ENCODE peak calls at places on chromosomes 13 and 19, in five cellular contexts. S, M, Y, H and K are unnamed samples.

GRCh38 chr13:37485766-37486165 is 112.8 kb downstream of the POSTN start:
- DNase-seq in S (no peak), M (no peak), Y (no peak), H (no peak), K (no peak)

GRCh38 chr19:11378319-11379189 is 4.1 kb downstream of the SWSAP1 start:
- DNase-seq in S (no peak), M (peak), Y (peak), H (peak), K (no peak)

GRCh38 chr19:50333235-50333736 is 4.1 kb upstream of the KCNC3 start:
- DNase-seq in S (peak), M (peak), Y (peak), H (peak), K (peak)

GRCh38 chr13:23799945-23800344 is 89.3 kb downstream of the MIPEP start:
- DNase-seq in S (no peak), M (no peak), Y (no peak), H (no peak), K (no peak)

GRCh38 chr13:97235549-97236206 is 13.5 kb downstream of the MBNL2 start:
- DNase-seq in S (no peak), M (no peak), Y (no peak), H (no peak), K (no peak)

GRCh38 chr13:20128459-20128927 is 32.4 kb downstream of the GJA3 start:
- DNase-seq in S (no peak), M (peak), Y (no peak), H (no peak), K (no peak)

GRCh38 chr13:24050292-24050711 is 110.2 kb upstream of the SPATA13 start:
- DNase-seq in S (no peak), M (no peak), Y (no peak), H (peak), K (no peak)

GRCh38 chr13:113146750-113147149 is 11.7 kb upstream of the PROZ start:
- DNase-seq in S (no peak), M (no peak), Y (no peak), H (no peak), K (no peak)

GRCh38 chr19:46878613-46879375 is 18.0 kb downstream of the ARHGAP35 start:
- DNase-seq in S (no peak), M (no peak), Y (no peak), H (no peak), K (no peak)

GRCh38 chr13:27004866-27005265 is 166.7 kb downstream of the USP12 start:
- DNase-seq in S (no peak), M (no peak), Y (no peak), H (no peak), K (no peak)

GRCh38 chr13:110336681-110337080 is 29.6 kb downstream of the COL4A2 start:
- DNase-seq in S (no peak), M (no peak), Y (no peak), H (no peak), K (no peak)

GRCh38 chr13:28609936-28610335 is 49.0 kb upstream of the POMP start:
- DNase-seq in S (no peak), M (no peak), Y (no peak), H (no peak), K (no peak)

GRCh38 chr13:42905542-42905941 is 86.5 kb downstream of the EPSTI1 start:
- DNase-seq in S (no peak), M (no peak), Y (no peak), H (no peak), K (no peak)

GRCh38 chr19:45413497-45413896 is 7.1 kb downstream of the POLR1G start:
- DNase-seq in S (no peak), M (no peak), Y (no peak), H (no peak), K (no peak)

GRCh38 chr19:29521291-29522075 is 4.3 kb upstream of the VSTM2B start:
- DNase-seq in S (no peak), M (no peak), Y (no peak), H (no peak), K (no peak)

GRCh38 chr19:34282611-34283519 is 28.5 kb downstream of the GARRE1 start:
- DNase-seq in S (no peak), M (no peak), Y (no peak), H (peak), K (no peak)

GRCh38 chr13:99657848-99658265 is 156.6 kb downstream of the TM9SF2 start:
- DNase-seq in S (no peak), M (peak), Y (peak), H (no peak), K (no peak)

GRCh38 chr13:112740502-112741131 is 50.8 kb downstream of the ATP11A start:
- DNase-seq in S (no peak), M (peak), Y (no peak), H (no peak), K (no peak)

GRCh38 chr13:75467009-75467728 is 14.8 kb downstream of the TBC1D4 start:
- DNase-seq in S (no peak), M (no peak), Y (no peak), H (no peak), K (no peak)

GRCh38 chr13:111359930-111360329 is 39.5 kb downstream of the TEX29 start:
- DNase-seq in S (no peak), M (no peak), Y (no peak), H (no peak), K (no peak)

GRCh38 chr19:10603873-10604459 is 16.9 kb upstream of the AP1M2 start:
- DNase-seq in S (no peak), M (no peak), Y (no peak), H (no peak), K (no peak)

GRCh38 chr19:54429545-54430227 is 14.4 kb downstream of the TTYH1 start:
- DNase-seq in S (no peak), M (no peak), Y (no peak), H (no peak), K (no peak)

GRCh38 chr19:13139633-13140311 is 10.4 kb downstream of the STX10 start:
- DNase-seq in S (no peak), M (no peak), Y (no peak), H (no peak), K (no peak)

GRCh38 chr19:38274734-38275133 is 10.4 kb downstream of the SPINT2 start:
- DNase-seq in S (no peak), M (peak), Y (no peak), H (no peak), K (no peak)

GRCh38 chr19:8148088-8148409 is 1.3 kb downstream of the FBN3 start:
- DNase-seq in S (no peak), M (no peak), Y (no peak), H (no peak), K (no peak)

GRCh38 chr13:102993348-102993747 is 72.9 kb downstream of the SLC10A2 start:
- DNase-seq in S (no peak), M (no peak), Y (no peak), H (no peak), K (no peak)

GRCh38 chr19:17281391-17282304 is at the start of gene ANKLE1:
- DNase-seq in S (peak), M (peak), Y (no peak), H (no peak), K (no peak)

GRCh38 chr13:109773276-109773675 is 13.1 kb downstream of the IRS2 start:
- DNase-seq in S (no peak), M (no peak), Y (peak), H (peak), K (no peak)

GRCh38 chr13:89269737-89270136 is 1598.6 kb downstream of the SLITRK5 start:
- DNase-seq in S (no peak), M (no peak), Y (no peak), H (no peak), K (no peak)

GRCh38 chr19:5609881-5610280 is 12.7 kb downstream of the SAFB2 start:
- DNase-seq in S (no peak), M (no peak), Y (no peak), H (no peak), K (no peak)

GRCh38 chr19:5615756-5616327 is 6.7 kb downstream of the SAFB2 start:
- DNase-seq in S (no peak), M (no peak), Y (no peak), H (no peak), K (no peak)

GRCh38 chr19:5612891-5613290 is 9.7 kb downstream of the SAFB2 start:
- DNase-seq in S (no peak), M (no peak), Y (no peak), H (no peak), K (no peak)

GRCh38 chr19:5617080-5617479 is 5.5 kb downstream of the SAFB2 start:
- DNase-seq in S (no peak), M (no peak), Y (no peak), H (no peak), K (no peak)

DNA sequence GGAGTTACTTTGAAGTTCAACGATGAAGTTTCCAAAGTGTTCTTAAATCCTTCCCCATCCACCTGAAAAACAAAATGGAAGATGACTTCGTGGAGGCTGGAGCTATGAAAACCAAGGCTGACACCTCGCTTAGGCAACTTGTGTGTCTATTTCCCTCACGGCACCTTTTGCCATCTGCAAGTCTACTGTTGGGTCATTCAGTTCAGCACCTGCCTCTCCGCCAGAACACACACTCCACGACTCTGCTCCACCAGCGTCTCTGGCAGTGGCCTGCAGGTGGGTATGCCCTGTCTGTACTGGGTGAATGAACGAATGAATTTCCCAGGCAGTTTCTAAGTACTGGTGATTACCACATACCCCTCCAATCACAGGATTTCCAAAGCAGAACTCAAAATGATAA is 9.1 kb downstream of the SAFB2 start:
- DNase-seq in S (no peak), M (no peak), Y (no peak), H (no peak), K (no peak)
- H3K4me3 ChIP-seq in S (no peak), M (no peak), Y (no peak), H (no peak), K (no peak)

DNA sequence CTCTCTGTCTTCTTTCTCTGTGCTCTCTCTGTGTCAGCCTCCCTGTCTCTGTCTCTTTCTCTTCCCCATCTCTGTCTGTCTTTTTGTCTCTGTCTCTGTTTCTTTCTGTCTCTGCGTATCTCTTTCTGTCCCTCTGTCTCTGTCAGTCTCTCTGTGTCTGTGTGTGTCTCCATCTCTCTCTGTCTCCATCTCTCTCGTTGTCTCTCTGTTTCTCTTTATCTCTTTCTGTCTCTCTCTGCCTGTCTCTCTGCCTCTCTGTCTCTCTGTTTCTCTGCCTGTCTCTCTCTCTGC is 15.6 kb upstream of the TCF3 start:
- DNase-seq in S (no peak), M (no peak), Y (no peak), H (no peak), K (no peak)
- H3K4me3 ChIP-seq in S (no peak), M (no peak), Y (no peak), H (no peak), K (no peak)

GRCh38 chr19:1750343-1751021 is 2.8 kb upstream of the ONECUT3 start:
- DNase-seq in S (no peak), M (no peak), Y (no peak), H (no peak), K (no peak)
- H3K4me3 ChIP-seq in S (no peak), M (no peak), Y (no peak), H (no peak), K (no peak)

DNA sequence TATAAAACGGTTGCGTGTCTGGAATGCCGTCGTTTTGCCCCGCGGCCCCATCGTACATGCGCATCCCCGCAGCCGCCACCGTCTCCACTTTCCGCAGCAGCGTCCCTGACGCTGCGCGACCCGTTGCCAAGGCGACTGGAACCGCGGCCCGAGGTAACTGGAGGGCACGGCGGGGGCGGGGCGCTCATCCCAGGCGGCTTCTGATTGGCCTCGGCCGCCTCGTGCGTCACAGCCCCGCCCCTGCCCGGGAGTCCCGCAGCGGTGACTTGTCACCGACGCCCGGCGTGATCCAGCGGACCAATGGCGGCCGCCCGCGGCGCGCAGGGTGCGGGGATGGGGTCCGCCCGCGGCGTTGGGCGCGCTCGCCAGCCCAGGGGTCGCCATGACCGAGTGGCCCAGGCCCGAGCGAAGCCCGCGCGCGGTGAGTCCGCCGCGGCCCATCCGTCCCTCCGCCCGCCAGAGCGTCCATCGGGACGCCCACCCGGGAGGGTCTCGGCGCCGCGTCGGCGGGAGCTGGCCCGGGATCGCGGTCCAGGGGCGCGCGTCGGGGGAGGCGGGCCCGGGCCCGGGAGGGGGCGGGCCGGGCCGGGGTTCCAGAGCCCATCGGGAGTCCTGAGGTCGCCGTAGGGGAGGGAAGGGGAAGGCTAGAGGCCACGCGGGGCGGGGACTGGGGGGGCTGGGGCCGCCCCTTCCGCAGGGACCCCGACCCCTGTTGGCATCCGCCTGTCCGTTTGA is at the start of gene ZSCAN1:
- DNase-seq in S (no peak), M (peak), Y (no peak), H (peak), K (no peak)
- H3K4me3 ChIP-seq in S (peak), M (peak), Y (no peak), H (peak), K (peak)

DNA sequence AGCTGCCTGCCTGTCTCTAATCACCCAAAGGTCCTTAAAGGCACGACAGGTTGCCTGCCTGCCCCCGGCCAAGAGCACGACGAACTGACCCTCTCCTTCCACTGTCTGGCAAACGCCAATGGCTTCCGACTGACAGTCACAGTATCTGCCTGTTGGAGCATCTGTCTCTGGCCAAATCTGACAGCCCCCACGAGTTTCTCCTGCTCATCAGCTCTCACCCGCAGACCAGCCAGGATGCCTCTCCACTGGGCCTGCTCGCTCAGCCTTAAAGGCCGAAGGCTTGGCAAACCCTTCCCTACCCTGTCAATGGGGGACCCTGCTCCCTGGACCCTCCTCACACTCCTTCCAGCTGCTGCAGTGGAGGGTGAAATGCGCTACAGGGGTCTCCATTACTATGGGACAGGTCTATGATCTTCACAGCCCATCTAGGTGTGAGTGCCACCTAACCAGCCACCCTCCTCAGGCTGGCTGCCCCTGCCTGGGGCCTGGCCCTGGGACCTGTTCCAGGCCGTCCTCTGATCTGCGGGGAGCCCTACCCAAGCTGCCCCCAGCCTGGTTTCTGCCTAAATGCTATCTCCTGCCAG is 932 bp downstream of the FAM83E start:
- DNase-seq in S (no peak), M (peak), Y (no peak), H (no peak), K (no peak)
- H3K4me3 ChIP-seq in S (peak), M (no peak), Y (no peak), H (peak), K (peak)

GRCh38 chr19:15453091-15453498 is 3.3 kb upstream of the WIZ start:
- DNase-seq in S (no peak), M (peak), Y (no peak), H (no peak), K (no peak)
- H3K4me3 ChIP-seq in S (no peak), M (peak), Y (no peak), H (peak), K (peak)

GRCh38 chr19:3047307-3048189 is 14.7 kb downstream of the TLE5 start:
- DNase-seq in S (no peak), M (peak), Y (peak), H (peak), K (no peak)

GRCh38 chr19:3049089-3049488 is 13.2 kb downstream of the TLE5 start:
- DNase-seq in S (no peak), M (no peak), Y (no peak), H (no peak), K (no peak)

GRCh38 chr19:3045885-3046603 is 16.3 kb downstream of the TLE5 start:
- DNase-seq in S (no peak), M (peak), Y (no peak), H (no peak), K (no peak)

GRCh38 chr19:3048190-3048533 is 14.1 kb downstream of the TLE5 start:
- DNase-seq in S (no peak), M (no peak), Y (no peak), H (no peak), K (no peak)

GRCh38 chr19:3046621-3047306 is 15.5 kb downstream of the TLE5 start:
- DNase-seq in S (no peak), M (peak), Y (no peak), H (no peak), K (no peak)
- H3K4me3 ChIP-seq in S (peak), M (peak), Y (peak), H (no peak), K (peak)

DNA sequence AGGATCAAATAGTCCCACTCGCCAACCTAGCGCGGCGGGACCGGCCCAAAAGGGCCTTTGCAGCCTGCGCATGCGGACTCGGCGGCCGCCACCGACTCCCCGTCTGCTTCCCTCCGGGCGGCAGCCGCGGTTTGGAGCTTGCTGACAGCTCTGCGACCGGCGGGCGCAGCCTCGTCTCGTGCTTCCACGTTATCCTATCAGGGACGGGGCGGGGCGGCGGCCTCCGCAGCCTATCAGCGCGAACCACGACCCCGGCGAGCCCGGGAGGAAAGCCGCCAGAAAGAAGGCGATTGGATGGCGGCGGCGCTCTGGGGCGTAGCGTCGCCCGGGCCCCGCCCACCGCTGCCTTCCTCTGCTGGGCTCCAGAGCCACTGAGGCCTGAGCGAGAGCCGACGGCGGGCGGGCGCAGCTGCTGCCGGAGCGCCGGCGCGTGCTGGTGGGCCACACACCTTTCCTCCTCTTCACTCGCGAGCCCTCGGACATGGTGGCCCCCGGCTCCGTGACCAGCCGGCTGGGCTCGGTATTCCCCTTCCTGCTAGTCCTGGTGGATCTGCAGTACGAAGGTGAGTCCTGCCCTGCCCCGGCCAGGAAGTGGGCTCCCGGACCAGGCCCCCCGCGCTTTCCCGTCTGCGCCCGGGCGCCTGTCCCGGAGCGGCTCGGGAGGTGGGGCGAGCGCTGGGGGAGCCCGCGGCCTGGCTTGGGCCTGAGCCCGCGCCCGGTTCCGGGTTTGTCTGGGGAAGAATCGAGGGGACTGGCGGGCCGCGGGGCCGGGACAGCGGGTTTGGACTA is at the start of gene DNAJC3:
- DNase-seq in S (peak), M (peak), Y (peak), H (peak), K (peak)
- H3K4me3 ChIP-seq in S (peak), M (peak), Y (peak), H (peak), K (peak)

GRCh38 chr19:23249911-23250649 is at the start of gene ZNF724:
- DNase-seq in S (peak), M (peak), Y (peak), H (peak), K (peak)
- H3K4me3 ChIP-seq in S (peak), M (peak), Y (peak), H (peak), K (peak)